ENCODE peak calls at places on chromosomes 13 and 19, in four cellular contexts. One of them, this sample, is unnamed.
A peak's percentile ranks its signal among the peaks of the same experiment; 100 is the strongest.

GRCh38 chr19:4088975-4089374 is 22.3 kb upstream of the ZBTB7A start:
- DNase-seq in IMR-90: no peak
- DNase-seq in K562: no peak
- DNase-seq in A549: no peak
- DNase-seq in this sample: no peak

GRCh38 chr19:18173054-18173571 is 500 bp upstream of the IFI30 start:
- DNase-seq in IMR-90: no peak
- DNase-seq in K562: no peak
- DNase-seq in A549: no peak
- DNase-seq in this sample: no peak

GRCh38 chr19:4986471-4986888 is 17.6 kb downstream of the KDM4B start:
- DNase-seq in K562: no peak
- DNase-seq in A549: no peak
- DNase-seq in IMR-90: no peak
- DNase-seq in this sample: no peak

GRCh38 chr19:50959731-50960500 is 7.1 kb upstream of the KLK5 start:
- DNase-seq in K562: no peak
- DNase-seq in A549: no peak
- DNase-seq in IMR-90: no peak
- DNase-seq in this sample: no peak

GRCh38 chr19:3950871-3951861 is 18.3 kb downstream of the NMRK2 start:
- DNase-seq in K562: peak; percentile 81
- DNase-seq in A549: no peak
- DNase-seq in IMR-90: no peak
- DNase-seq in this sample: no peak

GRCh38 chr19:1847684-1848398 is 442 bp downstream of the REXO1 start:
- DNase-seq in A549: no peak
- DNase-seq in K562: peak; percentile 62
- DNase-seq in IMR-90: peak; percentile 40
- DNase-seq in this sample: peak; percentile 73

GRCh38 chr19:10510301-10510802 is 6.9 kb downstream of the S1PR5 start:
- DNase-seq in A549: peak; percentile 28
- DNase-seq in IMR-90: no peak
- DNase-seq in K562: peak; percentile 70
- DNase-seq in this sample: peak; percentile 81

GRCh38 chr19:35236638-35237400 is 8.3 kb upstream of the FAM187B start:
- DNase-seq in K562: no peak
- DNase-seq in IMR-90: no peak
- DNase-seq in A549: no peak
- DNase-seq in this sample: no peak

GRCh38 chr19:52070496-52070895 is 21.9 kb upstream of the ZNF432 start:
- DNase-seq in IMR-90: peak; percentile 44
- DNase-seq in K562: no peak
- DNase-seq in A549: no peak
- DNase-seq in this sample: no peak

GRCh38 chr19:52069653-52070052 is 21.0 kb upstream of the ZNF432 start:
- DNase-seq in IMR-90: no peak
- DNase-seq in A549: no peak
- DNase-seq in K562: no peak
- DNase-seq in this sample: no peak

GRCh38 chr19:52065399-52065798 is 16.8 kb upstream of the ZNF432 start:
- DNase-seq in K562: no peak
- DNase-seq in IMR-90: no peak
- DNase-seq in A549: no peak
- DNase-seq in this sample: no peak

DNA sequence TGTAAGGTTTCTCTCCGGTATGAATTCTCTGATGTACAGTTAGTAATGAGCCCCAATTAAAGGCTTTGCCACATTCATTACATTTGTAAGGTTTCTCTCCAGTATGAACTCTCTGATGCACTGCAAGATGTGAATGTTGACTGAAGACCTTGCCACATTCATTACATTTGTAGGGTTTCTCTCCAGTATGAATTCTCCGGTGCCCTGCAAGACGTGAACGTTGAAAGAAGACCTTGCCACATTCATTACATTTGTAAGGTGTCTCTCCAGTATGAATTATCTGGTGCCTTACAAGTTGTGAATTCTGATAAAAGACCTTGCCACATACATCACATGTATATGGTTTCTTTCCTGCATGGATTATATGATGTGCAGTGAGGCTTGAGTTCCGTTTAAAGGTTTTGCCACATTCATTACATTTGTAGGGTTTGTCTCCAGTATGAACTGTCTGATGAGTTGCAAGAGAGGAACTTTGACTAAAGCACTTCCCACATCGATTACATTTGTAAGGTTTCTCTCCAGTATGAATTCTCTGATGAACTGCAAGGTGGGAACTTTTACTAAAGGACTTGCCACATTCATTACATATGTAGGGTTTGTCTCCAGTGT is 17.7 kb upstream of the ZNF432 start:
- DNase-seq in A549: no peak
- DNase-seq in K562: no peak
- DNase-seq in IMR-90: no peak
- DNase-seq in this sample: no peak
- H3K4me3 ChIP-seq in A549: no peak overlapping the region
- H3K4me3 ChIP-seq in K562: no peak overlapping the region
- H3K4me3 ChIP-seq in IMR-90: no peak overlapping the region
- H3K4me3 ChIP-seq in this sample: no peak overlapping the region

GRCh38 chr13:93945621-93946020 is 533.9 kb downstream of the DCT start:
- DNase-seq in IMR-90: no peak
- DNase-seq in K562: no peak
- DNase-seq in A549: no peak
- DNase-seq in this sample: no peak
- TF ChIP-seq RAD21 in IMR-90: no peak
- TF ChIP-seq RAD21 in K562: no peak
- TF ChIP-seq RAD21 in A549: no peak
- TF ChIP-seq RAD21 in this sample: no peak

GRCh38 chr19:42197375-42197817 is 20.1 kb downstream of the DEDD2 start:
- DNase-seq in IMR-90: no peak
- DNase-seq in A549: no peak
- DNase-seq in K562: no peak
- DNase-seq in this sample: no peak

GRCh38 chr19:42196011-42197001 is 21.2 kb downstream of the DEDD2 start:
- DNase-seq in A549: no peak
- DNase-seq in K562: peak; percentile 36
- DNase-seq in IMR-90: no peak
- DNase-seq in this sample: no peak

GRCh38 chr19:42199440-42200115 is 17.9 kb downstream of the DEDD2 start:
- DNase-seq in K562: peak; percentile 88
- DNase-seq in A549: no peak
- DNase-seq in IMR-90: no peak
- DNase-seq in this sample: no peak

GRCh38 chr19:42200116-42200740 is 17.2 kb downstream of the DEDD2 start:
- DNase-seq in K562: no peak
- DNase-seq in A549: no peak
- DNase-seq in IMR-90: no peak
- DNase-seq in this sample: no peak

DNA sequence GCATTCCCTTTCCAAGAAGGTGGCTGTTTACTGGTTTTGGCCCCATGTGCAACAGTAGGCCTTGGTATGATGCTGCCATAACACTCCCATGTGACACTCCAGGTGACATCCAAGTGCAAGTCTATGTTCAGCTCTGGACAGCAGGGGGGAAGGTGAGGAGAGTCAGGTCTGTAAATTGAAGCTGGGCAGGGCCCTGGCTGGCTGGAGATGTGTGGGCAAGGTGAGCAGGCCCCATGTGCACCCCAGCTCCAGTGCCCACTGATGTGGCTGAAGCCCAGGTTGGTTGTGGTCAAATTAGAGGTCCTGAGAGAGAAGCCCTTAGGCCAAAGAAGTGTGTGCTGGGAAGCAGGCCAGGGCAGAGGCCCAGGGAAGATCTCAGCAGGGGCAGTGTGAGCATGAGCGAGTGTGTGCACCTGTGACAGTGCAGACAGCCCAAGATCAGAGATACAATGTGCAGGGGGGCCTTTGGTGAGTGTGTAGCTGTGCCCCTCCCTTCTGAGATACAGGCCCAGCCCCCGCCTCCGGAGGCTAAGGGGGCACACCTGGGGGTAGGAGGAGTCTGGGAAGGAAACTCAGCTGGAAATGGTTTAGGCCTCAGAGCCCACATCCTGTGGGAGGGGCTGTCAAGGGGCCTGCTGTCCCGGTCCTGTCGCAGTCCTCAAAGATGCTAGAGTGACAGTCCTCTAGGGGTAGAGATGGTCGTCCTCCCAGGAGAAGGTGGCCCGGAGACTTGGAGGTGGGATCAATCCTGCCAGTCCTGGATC is 18.6 kb downstream of the DEDD2 start:
- DNase-seq in K562: no peak
- DNase-seq in IMR-90: no peak
- DNase-seq in A549: no peak
- DNase-seq in this sample: no peak
- H3K4me3 ChIP-seq in K562: peak overlapping the region; percentile 27
- H3K4me3 ChIP-seq in IMR-90: no peak overlapping the region
- H3K4me3 ChIP-seq in A549: no peak overlapping the region
- H3K4me3 ChIP-seq in this sample: no peak overlapping the region

DNA sequence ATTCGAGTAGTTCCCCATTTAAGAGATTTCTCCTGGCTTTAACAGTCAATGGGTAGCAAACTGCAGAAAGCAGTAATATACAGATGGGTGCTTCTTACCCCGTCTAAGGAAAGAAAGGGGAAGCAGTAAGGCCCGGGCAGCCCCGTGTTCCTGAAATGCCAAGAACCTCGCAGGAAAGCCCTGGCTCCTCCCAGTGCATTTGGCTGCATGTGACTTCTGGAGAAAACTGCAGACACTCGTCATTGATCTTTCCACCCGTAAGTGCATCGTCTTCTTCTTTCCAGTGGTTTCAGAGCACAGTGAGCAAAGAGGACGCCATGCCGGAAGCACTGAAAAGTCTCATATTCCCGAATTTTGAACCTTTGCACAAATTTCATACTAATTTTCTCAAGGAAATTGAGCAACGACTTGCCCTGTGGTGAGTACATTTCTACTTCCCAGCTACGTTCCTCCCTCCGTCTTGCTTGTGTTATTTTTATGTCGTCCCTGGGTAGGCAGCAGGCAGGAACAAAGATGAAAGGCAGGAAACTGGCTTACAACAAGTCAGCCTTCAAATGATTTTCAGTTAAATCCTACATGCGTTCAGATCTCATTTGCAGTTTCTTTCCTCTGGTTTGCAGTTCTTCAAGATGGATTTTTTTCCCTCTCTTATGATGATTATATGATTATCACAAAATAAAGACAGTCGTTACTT is 165.1 kb downstream of the STK24 start:
- DNase-seq in K562: no peak
- DNase-seq in A549: no peak
- DNase-seq in IMR-90: no peak
- DNase-seq in this sample: no peak
- TF ChIP-seq RAD21 in K562: no peak
- TF ChIP-seq RAD21 in A549: no peak
- TF ChIP-seq RAD21 in IMR-90: no peak
- TF ChIP-seq RAD21 in this sample: no peak

GRCh38 chr13:80082396-80083096 is 258.4 kb downstream of the SPRY2 start:
- DNase-seq in A549: no peak
- DNase-seq in IMR-90: peak; percentile 74
- DNase-seq in K562: no peak
- DNase-seq in this sample: no peak
- H3K4me3 ChIP-seq in A549: no peak overlapping the region
- H3K4me3 ChIP-seq in IMR-90: no peak overlapping the region
- H3K4me3 ChIP-seq in K562: no peak overlapping the region
- H3K4me3 ChIP-seq in this sample: no peak overlapping the region

GRCh38 chr13:20258208-20258962 is 26.3 kb upstream of the GJB6 start:
- DNase-seq in A549: peak; percentile 10
- DNase-seq in K562: no peak
- DNase-seq in IMR-90: no peak
- DNase-seq in this sample: no peak
- TF ChIP-seq RAD21 in A549: no peak
- TF ChIP-seq RAD21 in K562: no peak
- TF ChIP-seq RAD21 in IMR-90: no peak
- TF ChIP-seq RAD21 in this sample: no peak

DNA sequence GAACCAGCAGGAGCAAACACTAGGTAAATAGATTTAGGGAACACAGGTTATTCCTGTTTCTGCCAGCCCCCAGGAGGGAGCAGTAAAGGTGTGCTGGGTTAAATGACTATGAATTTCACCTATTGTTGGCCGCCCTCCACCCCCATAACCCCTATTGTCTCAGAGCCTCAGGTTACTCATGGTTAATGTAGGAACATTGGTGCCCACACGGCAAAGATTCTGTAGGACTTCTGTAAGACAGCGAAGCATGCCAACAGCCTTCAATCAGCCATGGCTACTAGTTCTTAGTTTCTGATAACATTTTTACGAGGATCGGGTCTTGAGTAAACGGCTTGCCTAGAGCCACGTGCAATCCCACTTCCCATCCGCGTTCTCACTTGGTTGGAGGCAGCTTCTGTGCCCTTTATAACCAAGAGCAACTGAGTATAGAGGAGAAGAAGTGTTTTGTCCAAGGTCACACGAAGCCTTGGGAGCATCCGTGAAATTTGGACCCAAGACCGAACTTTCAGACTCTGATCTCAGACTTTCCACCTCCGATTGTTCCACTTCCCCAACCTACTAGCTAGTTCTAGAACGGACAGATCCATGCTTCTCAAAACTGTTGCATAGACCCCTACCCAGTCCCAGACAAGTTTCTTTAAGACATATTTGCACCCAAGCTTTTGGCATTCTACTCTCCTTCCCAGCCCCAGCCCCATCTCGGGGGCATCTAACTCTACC is 5.1 kb upstream of the CACNG8 start:
- DNase-seq in IMR-90: no peak
- DNase-seq in K562: no peak
- DNase-seq in A549: no peak
- DNase-seq in this sample: no peak
- H3K4me3 ChIP-seq in IMR-90: no peak overlapping the region
- H3K4me3 ChIP-seq in K562: no peak overlapping the region
- H3K4me3 ChIP-seq in A549: no peak overlapping the region
- H3K4me3 ChIP-seq in this sample: peak overlapping the region; percentile 28

DNA sequence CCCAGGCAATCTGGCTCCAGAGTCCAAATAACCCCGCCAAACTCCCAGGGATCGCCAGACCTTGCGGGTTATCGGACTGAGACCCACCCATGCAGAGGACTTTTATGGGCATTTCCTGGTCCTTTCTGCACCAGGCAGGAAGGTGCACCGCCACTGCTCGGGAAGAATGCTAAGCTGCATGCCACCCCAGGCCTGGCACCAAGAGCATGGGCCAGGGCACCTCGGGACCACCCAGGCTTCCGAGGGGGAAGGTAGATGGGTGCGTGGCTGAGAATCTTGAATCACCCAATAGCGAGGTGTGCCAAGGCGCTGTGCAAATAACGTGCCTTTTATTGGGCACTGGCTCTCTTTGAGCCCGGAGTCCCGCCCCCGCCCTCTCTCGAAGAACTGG is 422 bp upstream of the ZNF575 start:
- DNase-seq in A549: peak; percentile 79
- DNase-seq in IMR-90: no peak
- DNase-seq in K562: no peak
- DNase-seq in this sample: peak; percentile 59
- TF ChIP-seq RAD21 in A549: no peak
- TF ChIP-seq RAD21 in IMR-90: no peak
- TF ChIP-seq RAD21 in K562: no peak
- TF ChIP-seq RAD21 in this sample: no peak

GRCh38 chr13:39036212-39036611 is 1.7 kb downstream of the PROSER1 start:
- DNase-seq in A549: no peak
- DNase-seq in K562: no peak
- DNase-seq in IMR-90: peak; percentile 4
- DNase-seq in this sample: no peak

GRCh38 chr13:39032150-39032549 is 5.7 kb downstream of the PROSER1 start:
- DNase-seq in IMR-90: no peak
- DNase-seq in K562: no peak
- DNase-seq in A549: no peak
- DNase-seq in this sample: no peak

GRCh38 chr13:39035799-39036198 is 2.1 kb downstream of the PROSER1 start:
- DNase-seq in A549: no peak
- DNase-seq in IMR-90: no peak
- DNase-seq in K562: no peak
- DNase-seq in this sample: no peak

GRCh38 chr13:39035204-39035603 is 2.7 kb downstream of the PROSER1 start:
- DNase-seq in K562: no peak
- DNase-seq in A549: no peak
- DNase-seq in IMR-90: no peak
- DNase-seq in this sample: no peak

GRCh38 chr13:39034085-39034484 is 3.8 kb downstream of the PROSER1 start:
- DNase-seq in K562: no peak
- DNase-seq in A549: no peak
- DNase-seq in IMR-90: no peak
- DNase-seq in this sample: no peak
- H3K4me3 ChIP-seq in K562: no peak overlapping the region
- H3K4me3 ChIP-seq in A549: no peak overlapping the region
- H3K4me3 ChIP-seq in IMR-90: no peak overlapping the region
- H3K4me3 ChIP-seq in this sample: no peak overlapping the region

This sample was measured in SK-N-SH.